ENCODE peak calls at places on chromosomes 4 and X, in six cellular contexts. M is GM12892; S is HEK293T; L is AG08396; Q is mucosa of descending colon; I is activated effector memory CD4-positive, alpha-beta T cell treated with anti-CD3 and anti-CD28 coated beads, Interleukin-2, amount 50 U/mL, for 16 hours. U is an unnamed sample.

GRCh38 chr4:6440506-6441201 is 31.8 kb downstream of the PPP2R2C start:
- DNase-seq in M (no peak), S (no peak), L (no peak), Q (no peak), I (no peak), U (no peak)

GRCh38 chrX:29241831-29242230 is 654.6 kb downstream of the IL1RAPL1 start:
- DNase-seq in M (no peak), S (no peak), L (no peak), Q (no peak), I (no peak), U (no peak)

GRCh38 chr4:122508083-122508482 is 51.6 kb upstream of the IL2 start:
- DNase-seq in M (no peak), S (no peak), L (no peak), Q (no peak), I (no peak), U (peak; percentile 4)

GRCh38 chr4:174284181-174284886 is 623 bp downstream of the CEP44 start:
- DNase-seq in M (no peak), S (peak; percentile 40), L (peak; percentile 42), Q (no peak), I (no peak), U (peak; percentile 51)

GRCh38 chr4:176425035-176425434 is 105.3 kb downstream of the SPCS3 start:
- DNase-seq in M (no peak), S (no peak), L (no peak), Q (no peak), I (no peak), U (no peak)

GRCh38 chr4:95267081-95267480 is 281.7 kb downstream of the UNC5C start:
- DNase-seq in M (no peak), S (no peak), L (peak; percentile 11), Q (no peak), I (no peak), U (no peak)

GRCh38 chrX:28246675-28247074 is 265.4 kb upstream of the DCAF8L1 start:
- DNase-seq in M (no peak), S (no peak), L (no peak), Q (no peak), I (no peak), U (no peak)

GRCh38 chr4:112189754-112190153 is 41.8 kb upstream of the AP1AR start:
- DNase-seq in M (no peak), S (no peak), L (no peak), Q (no peak), I (no peak), U (peak; percentile 10)

GRCh38 chrX:131778269-131779218 is 234.7 kb downstream of the OR13H1 start:
- DNase-seq in M (no peak), S (peak; percentile 62), L (peak; percentile 30), Q (no peak), I (no peak), U (no peak)

GRCh38 chr4:86271057-86271456 is 88.8 kb downstream of the MAPK10 start:
- DNase-seq in M (no peak), S (no peak), L (no peak), Q (no peak), I (no peak), U (no peak)

GRCh38 chr4:82084747-82085146 is 289.0 kb downstream of the HNRNPD start:
- DNase-seq in M (no peak), S (no peak), L (no peak), Q (no peak), I (no peak), U (no peak)

GRCh38 chr4:56752985-56753384 is 68.5 kb downstream of the SPINK2 start:
- DNase-seq in M (no peak), S (no peak), L (no peak), Q (peak; percentile 59), I (no peak), U (no peak)

GRCh38 chr4:113223001-113223400 is 173.5 kb downstream of the ANK2 start:
- DNase-seq in M (no peak), S (no peak), L (no peak), Q (no peak), I (no peak), U (peak; percentile 27)

GRCh38 chr4:29829067-29829466 is 891.1 kb upstream of the PCDH7 start:
- DNase-seq in M (no peak), S (no peak), L (no peak), Q (no peak), I (no peak), U (no peak)

GRCh38 chr4:154569584-154569983 is 6.8 kb downstream of the FGB start:
- DNase-seq in M (no peak), S (no peak), L (no peak), Q (no peak), I (no peak), U (no peak)

GRCh38 chrX:38260231-38260630 is 39.6 kb upstream of the SRPX start:
- DNase-seq in M (peak; percentile 8), S (peak; percentile 68), L (peak; percentile 17), Q (no peak), I (no peak), U (peak; percentile 48)

GRCh38 chr4:184896868-184897715 is 71.3 kb upstream of the ACSL1 start:
- DNase-seq in M (peak; percentile 37), S (no peak), L (no peak), Q (no peak), I (no peak), U (no peak)

GRCh38 chrX:29297171-29297800 is 710.0 kb downstream of the IL1RAPL1 start:
- DNase-seq in M (no peak), S (no peak), L (no peak), Q (no peak), I (no peak), U (no peak)

U was measured in Kasumi-1.